ENCODE peak calls at places on chromosomes 2 and 18, in seven cellular contexts. P, E, Q, M, X, O and L are unnamed samples.

GRCh38 chr2:141423212-141423611 is 707.6 kb downstream of the LRP1B start:
- DNase-seq in P (no peak), E (no peak), Q (no peak), M (no peak), X (no peak), O (no peak), L (no peak)

GRCh38 chr18:7684966-7685365 is 117.8 kb downstream of the PTPRM start:
- DNase-seq in P (no peak), E (no peak), Q (no peak), M (no peak), X (no peak), O (no peak), L (no peak)

GRCh38 chr2:53347219-53347618 is 420.4 kb upstream of the CHAC2 start:
- DNase-seq in P (no peak), E (no peak), Q (no peak), M (no peak), X (no peak), O (no peak), L (no peak)

GRCh38 chr2:240169486-240170353 is 29.3 kb upstream of the OTOS start:
- DNase-seq in P (no peak), E (no peak), Q (no peak), M (no peak), X (no peak), O (no peak), L (no peak)

GRCh38 chr2:240836781-240837467 is 16.9 kb upstream of the KIF1A start:
- DNase-seq in P (peak; percentile 51), E (peak; percentile 70), Q (no peak), M (no peak), X (no peak), O (no peak), L (no peak)

GRCh38 chr18:79944126-79944731 is 7.2 kb downstream of the SLC66A2 start:
- DNase-seq in P (peak; percentile 64), E (no peak), Q (no peak), M (no peak), X (no peak), O (no peak), L (no peak)

GRCh38 chr2:100882645-100883613 is 63.0 kb downstream of the NPAS2 start:
- DNase-seq in P (no peak), E (no peak), Q (no peak), M (no peak), X (no peak), O (no peak), L (no peak)

GRCh38 chr18:3478262-3478978 is 28.4 kb downstream of the TGIF1 start:
- DNase-seq in P (no peak), E (no peak), Q (no peak), M (no peak), X (no peak), O (no peak), L (no peak)

GRCh38 chr2:204825054-204825453 is 279.8 kb downstream of the PARD3B start:
- DNase-seq in P (no peak), E (no peak), Q (no peak), M (no peak), X (no peak), O (no peak), L (no peak)